ENCODE peak calls at places on chromosomes 16 and 17, in four cellular contexts. O, G, A and U are unnamed samples.

GRCh38 chr17:78526231-78527025 is 50.8 kb downstream of the DNAH17 start:
- DNase-seq in G (no peak), A (no peak), O (no peak), U (no peak)

GRCh38 chr17:62572488-62573469 is 54.7 kb upstream of the MRC2 start:
- DNase-seq in A (no peak), O (no peak), G (no peak), U (no peak)

GRCh38 chr17:16281351-16281750 is 64.3 kb downstream of the PIGL start:
- DNase-seq in G (no peak), O (peak; percentile 88), A (no peak), U (no peak)

GRCh38 chr17:50264263-50265113 is 9.8 kb upstream of the TMEM92 start:
- DNase-seq in O (no peak), A (no peak), G (no peak), U (no peak)

GRCh38 chr16:56911771-56912541 is 20.0 kb upstream of the HERPUD1 start:
- DNase-seq in O (no peak), G (no peak), A (peak; percentile 34), U (no peak)

GRCh38 chr17:69535022-69535570 is 120.6 kb downstream of the MAP2K6 start:
- DNase-seq in A (no peak), O (no peak), G (no peak), U (no peak)

GRCh38 chr16:85157813-85158701 is 45.8 kb upstream of the CIBAR2 start:
- DNase-seq in G (no peak), O (no peak), A (no peak), U (peak; percentile 12)

GRCh38 chr17:82892869-82893565 is 53.2 kb upstream of the ZNF750 start:
- DNase-seq in G (no peak), A (no peak), O (no peak), U (peak; percentile 93)